ENCODE peak calls at places on chromosomes 1 and 21, in six cellular contexts. E, G, Z, A, C and O are unnamed samples.
A peak's percentile ranks its signal among the peaks of the same experiment; 100 is the strongest.

GRCh38 chr21:45147473-45148315 is 73.3 kb downstream of the ADARB1 start:
- DNase-seq in E (no peak), G (no peak), Z (no peak), A (no peak), C (no peak), O (no peak)

GRCh38 chr1:61320575-61320974 is 238.2 kb downstream of the NFIA start:
- DNase-seq in E (no peak), G (no peak), Z (no peak), A (no peak), C (no peak), O (no peak)

GRCh38 chr1:225710804-225711203 is 57.9 kb upstream of the ENAH start:
- DNase-seq in E (no peak), G (no peak), Z (peak; percentile 26), A (no peak), C (peak; percentile 54), O (no peak)

GRCh38 chr1:54408701-54409066 is 2.5 kb upstream of the SSBP3 start:
- DNase-seq in E (no peak), G (no peak), Z (no peak), A (no peak), C (no peak), O (no peak)

GRCh38 chr1:53620620-53620957 is 118.4 kb downstream of the GLIS1 start:
- DNase-seq in E (no peak), G (no peak), Z (no peak), A (no peak), C (no peak), O (no peak)

GRCh38 chr1:231626951-231627614 is 493 bp downstream of the DISC1 start:
- DNase-seq in E (peak; percentile 82), G (peak; percentile 82), Z (peak; percentile 37), A (peak; percentile 48), C (peak; percentile 37), O (peak; percentile 81)

GRCh38 chr1:12344611-12345299 is 114.9 kb downstream of the VPS13D start:
- DNase-seq in E (peak; percentile 32), G (peak; percentile 20), Z (no peak), A (no peak), C (no peak), O (peak; percentile 27)

GRCh38 chr1:119712342-119713038 is 756 bp downstream of the PHGDH start:
- DNase-seq in E (peak; percentile 82), G (peak; percentile 89), Z (peak; percentile 87), A (peak; percentile 13), C (peak; percentile 97), O (peak; percentile 83)

GRCh38 chr1:243903904-243904303 is 53.9 kb upstream of the AKT3 start:
- DNase-seq in E (no peak), G (no peak), Z (peak; percentile 31), A (no peak), C (no peak), O (no peak)

GRCh38 chr1:12153181-12153785 is 13.5 kb upstream of the TNFRSF1B start:
- DNase-seq in E (peak; percentile 72), G (peak; percentile 67), Z (peak; percentile 68), A (no peak), C (peak; percentile 91), O (peak; percentile 59)

GRCh38 chr1:156357977-156358376 is 11.0 kb upstream of the RHBG start:
- DNase-seq in E (no peak), G (no peak), Z (no peak), A (no peak), C (no peak), O (no peak)

GRCh38 chr1:26315874-26316850 is 1.6 kb upstream of the CD52 start:
- DNase-seq in E (no peak), G (no peak), Z (no peak), A (no peak), C (no peak), O (no peak)

GRCh38 chr1:112557385-112557784 is 48.6 kb downstream of the WNT2B start:
- DNase-seq in E (no peak), G (no peak), Z (peak; percentile 79), A (no peak), C (peak; percentile 20), O (no peak)

GRCh38 chr1:224435318-224435763 is 744 bp upstream of the WDR26 start:
- DNase-seq in E (no peak), G (no peak), Z (peak; percentile 78), A (no peak), C (peak; percentile 84), O (no peak)

GRCh38 chr1:208942394-208942793 is 641.1 kb upstream of the CAMK1G start:
- DNase-seq in E (no peak), G (no peak), Z (no peak), A (no peak), C (no peak), O (no peak)

GRCh38 chr21:39840373-39841097 is 26.7 kb upstream of the PCP4 start:
- DNase-seq in E (no peak), G (peak; percentile 22), Z (no peak), A (no peak), C (no peak), O (no peak)

GRCh38 chr21:29078884-29079765 is 5.7 kb upstream of the CCT8 start:
- DNase-seq in E (no peak), G (no peak), Z (no peak), A (no peak), C (no peak), O (no peak)

GRCh38 chr1:186715887-186716809 is 35.9 kb upstream of the PTGS2 start:
- DNase-seq in E (no peak), G (no peak), Z (peak; percentile 40), A (no peak), C (peak; percentile 3), O (no peak)

GRCh38 chr1:2072109-2072806 is 22.0 kb downstream of the PRKCZ start:
- DNase-seq in E (no peak), G (no peak), Z (no peak), A (no peak), C (no peak), O (no peak)

GRCh38 chr1:55833452-55834160 is 618.4 kb upstream of the USP24 start:
- DNase-seq in E (no peak), G (no peak), Z (peak; percentile 79), A (no peak), C (peak; percentile 97), O (no peak)

GRCh38 chr1:89310505-89310904 is 37.8 kb upstream of the GBP5 start:
- DNase-seq in E (no peak), G (no peak), Z (peak; percentile 73), A (no peak), C (peak; percentile 44), O (no peak)

GRCh38 chr1:30450818-30451233 is 272.6 kb downstream of the MATN1 start:
- DNase-seq in E (no peak), G (no peak), Z (no peak), A (no peak), C (no peak), O (no peak)

GRCh38 chr1:11707621-11708276 is 16.2 kb downstream of the DRAXIN start:
- DNase-seq in E (peak; percentile 66), G (peak; percentile 72), Z (no peak), A (peak; percentile 92), C (no peak), O (peak; percentile 85)

GRCh38 chr21:32881458-32881857 is 109.9 kb upstream of the PAXBP1 start:
- DNase-seq in E (no peak), G (no peak), Z (no peak), A (no peak), C (no peak), O (no peak)

GRCh38 chr1:58764294-58764978 is 19.4 kb downstream of the JUN start:
- DNase-seq in E (no peak), G (no peak), Z (peak; percentile 91), A (no peak), C (peak; percentile 81), O (no peak)

GRCh38 chr1:109388884-109389637 is 8.7 kb downstream of the SORT1 start:
- DNase-seq in E (no peak), G (no peak), Z (no peak), A (no peak), C (peak; percentile 20), O (no peak)

GRCh38 chr1:106787511-106787910 is 269.0 kb upstream of the PRMT6 start:
- DNase-seq in E (no peak), G (no peak), Z (no peak), A (no peak), C (no peak), O (no peak)

GRCh38 chr1:8133657-8134430 is 107.7 kb upstream of the ERRFI1 start:
- DNase-seq in E (peak; percentile 70), G (peak; percentile 73), Z (peak; percentile 96), A (no peak), C (peak; percentile 95), O (peak; percentile 57)

GRCh38 chr21:32826317-32827167 is 55.0 kb upstream of the PAXBP1 start:
- DNase-seq in E (no peak), G (no peak), Z (peak; percentile 72), A (peak; percentile 64), C (peak; percentile 71), O (no peak)